ENCODE peak calls at places on chromosomes 13 and 19, in four cellular contexts. W, G, R and T are unnamed samples.

GRCh38 chr13:71712988-71713653 is 153.9 kb downstream of the DACH1 start:
- DNase-seq in W (no peak), G (no peak), R (peak; percentile 5), T (peak; percentile 75)

GRCh38 chr19:48445256-48445605 is 552 bp upstream of the GRWD1 start:
- DNase-seq in W (peak; percentile 94), G (peak; percentile 62), R (no peak), T (peak; percentile 79)

GRCh38 chr13:107144432-107144831 is 576.5 kb upstream of the ARGLU1 start:
- DNase-seq in W (peak; percentile 27), G (no peak), R (no peak), T (peak; percentile 11)

GRCh38 chr13:94323746-94324408 is 155.6 kb downstream of the DCT start:
- DNase-seq in W (no peak), G (no peak), R (no peak), T (peak; percentile 78)

GRCh38 chr13:67932991-67933390 is 702.9 kb upstream of the PCDH9 start:
- DNase-seq in W (no peak), G (no peak), R (no peak), T (no peak)

GRCh38 chr19:41531438-41532311 is 44.3 kb upstream of the CEACAM21 start:
- DNase-seq in W (peak; percentile 31), G (no peak), R (no peak), T (peak; percentile 21)

GRCh38 chr19:2507109-2507508 is 31.2 kb downstream of the GADD45B start:
- DNase-seq in W (peak; percentile 89), G (no peak), R (no peak), T (no peak)

GRCh38 chr13:99314640-99315176 is 7.5 kb upstream of the GPR183 start:
- DNase-seq in W (peak; percentile 28), G (no peak), R (no peak), T (no peak)

GRCh38 chr19:11453468-11454341 is 18.3 kb downstream of the PRKCSH start:
- DNase-seq in W (no peak), G (no peak), R (no peak), T (no peak)

GRCh38 chr19:33785795-33786194 is 10.9 kb upstream of the KCTD15 start:
- DNase-seq in W (peak; percentile 70), G (no peak), R (no peak), T (no peak)

GRCh38 chr19:29524912-29525870 is 603 bp upstream of the VSTM2B start:
- DNase-seq in W (no peak), G (peak; percentile 66), R (no peak), T (peak; percentile 53)

GRCh38 chr13:106416645-106417044 is 118.8 kb downstream of the EFNB2 start:
- DNase-seq in W (no peak), G (no peak), R (no peak), T (no peak)

GRCh38 chr19:2680808-2681207 is 21.7 kb downstream of the GNG7 start:
- DNase-seq in W (no peak), G (no peak), R (no peak), T (no peak)

GRCh38 chr13:44726214-44726613 is 150.1 kb upstream of the TSC22D1 start:
- DNase-seq in W (peak; percentile 90), G (no peak), R (no peak), T (no peak)

GRCh38 chr13:96662036-96662435 is 332.2 kb downstream of the OXGR1 start:
- DNase-seq in W (no peak), G (no peak), R (no peak), T (no peak)

GRCh38 chr19:5567360-5567970 is at the start of gene TINCR:
- DNase-seq in W (no peak), G (peak; percentile 71), R (no peak), T (peak; percentile 50)

GRCh38 chr19:28823338-28823961 is 389.5 kb downstream of the UQCRFS1 start:
- DNase-seq in W (no peak), G (peak; percentile 44), R (peak; percentile 15), T (peak; percentile 85)

GRCh38 chr13:113886561-113887112 is 22.8 kb upstream of the GAS6 start:
- DNase-seq in W (no peak), G (no peak), R (no peak), T (no peak)

GRCh38 chr13:34748078-34748477 is 194.0 kb upstream of the NBEA start:
- DNase-seq in W (no peak), G (no peak), R (no peak), T (no peak)

GRCh38 chr19:12880551-12881171 is 588 bp downstream of the DNASE2 start:
- DNase-seq in W (peak; percentile 6), G (peak; percentile 53), R (no peak), T (peak; percentile 41)

GRCh38 chr19:56142897-56143434 is 1.9 kb downstream of the ZNF444 start:
- DNase-seq in W (no peak), G (no peak), R (no peak), T (no peak)

GRCh38 chr13:114072421-114072820 is 60.0 kb downstream of the RASA3 start:
- DNase-seq in W (no peak), G (no peak), R (no peak), T (no peak)

GRCh38 chr13:30576528-30576927 is 41.2 kb upstream of the USPL1 start:
- DNase-seq in W (peak; percentile 59), G (no peak), R (no peak), T (no peak)

GRCh38 chr19:7505682-7506384 is 10.1 kb upstream of the ZNF358 start:
- DNase-seq in W (no peak), G (no peak), R (no peak), T (peak; percentile 37)

GRCh38 chr13:107518292-107518691 is 697.0 kb downstream of the LIG4 start:
- DNase-seq in W (peak; percentile 48), G (no peak), R (no peak), T (no peak)

GRCh38 chr19:10295305-10295846 is 5.6 kb downstream of the ICAM5 start:
- DNase-seq in W (no peak), G (peak; percentile 60), R (no peak), T (peak; percentile 40)

GRCh38 chr13:51223284-51224270 is 1.4 kb downstream of the FAM124A start:
- DNase-seq in W (no peak), G (no peak), R (no peak), T (peak; percentile 47)

GRCh38 chr19:2054763-2055162 is 3.7 kb upstream of the MKNK2 start:
- DNase-seq in W (no peak), G (peak; percentile 22), R (no peak), T (no peak)

GRCh38 chr19:5112681-5113080 is 143.8 kb downstream of the KDM4B start:
- DNase-seq in W (no peak), G (no peak), R (no peak), T (no peak)

GRCh38 chr13:95188128-95188527 is 113.1 kb downstream of the ABCC4 start:
- DNase-seq in W (no peak), G (no peak), R (no peak), T (no peak)

GRCh38 chr13:87128006-87128405 is 543.2 kb upstream of the SLITRK5 start:
- DNase-seq in W (peak; percentile 24), G (peak; percentile 54), R (peak; percentile 43), T (peak; percentile 96)

GRCh38 chr19:45001087-45001739 is at the start of gene RELB:
- DNase-seq in W (peak; percentile 84), G (peak; percentile 92), R (peak; percentile 47), T (peak; percentile 91)

GRCh38 chr19:42629191-42629590 is 34.5 kb upstream of the CEACAM8 start:
- DNase-seq in W (no peak), G (no peak), R (no peak), T (no peak)

GRCh38 chr13:40755082-40755755 is 15.8 kb downstream of the MRPS31 start:
- DNase-seq in W (no peak), G (no peak), R (no peak), T (no peak)

GRCh38 chr13:113995051-113995601 is 21.2 kb upstream of the C13orf46 start:
- DNase-seq in W (no peak), G (no peak), R (no peak), T (no peak)

DNA sequence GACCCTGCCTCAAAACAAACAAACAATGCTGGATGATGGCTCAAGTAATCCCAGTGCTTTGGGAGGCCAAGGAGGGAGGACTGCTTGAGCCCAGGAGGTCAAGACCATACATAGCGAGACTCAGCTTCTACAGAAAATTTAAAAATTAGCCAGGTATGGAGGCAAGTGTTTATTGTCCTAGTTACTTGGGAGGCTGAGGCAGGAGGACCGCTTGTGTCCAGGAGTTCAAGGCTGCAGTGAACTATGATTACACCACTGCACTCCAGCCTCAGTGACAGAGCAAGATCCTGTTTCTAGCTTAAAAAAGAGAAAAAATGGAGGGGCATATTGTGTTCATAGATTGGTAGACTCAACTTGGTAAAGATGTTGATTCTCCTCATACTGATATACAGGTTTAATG is 36.2 kb downstream of the KPNA3 start:
- DNase-seq in W (no peak), G (no peak), R (no peak), T (no peak)
- H4K8ac ChIP-seq in W (no peak overlapping the region), G (no peak overlapping the region), R (no peak overlapping the region), T (no peak overlapping the region)

GRCh38 chr13:26951581-26952177 is 191.1 kb upstream of the GPR12 start:
- DNase-seq in W (no peak), G (no peak), R (no peak), T (no peak)

GRCh38 chr13:26949701-26950345 is 189.2 kb upstream of the GPR12 start:
- DNase-seq in W (no peak), G (no peak), R (no peak), T (no peak)

GRCh38 chr13:26950968-26951367 is 190.4 kb upstream of the GPR12 start:
- DNase-seq in W (no peak), G (no peak), R (no peak), T (no peak)

GRCh38 chr13:26952551-26953138 is 192.1 kb upstream of the GPR12 start:
- DNase-seq in W (no peak), G (no peak), R (no peak), T (no peak)

DNA sequence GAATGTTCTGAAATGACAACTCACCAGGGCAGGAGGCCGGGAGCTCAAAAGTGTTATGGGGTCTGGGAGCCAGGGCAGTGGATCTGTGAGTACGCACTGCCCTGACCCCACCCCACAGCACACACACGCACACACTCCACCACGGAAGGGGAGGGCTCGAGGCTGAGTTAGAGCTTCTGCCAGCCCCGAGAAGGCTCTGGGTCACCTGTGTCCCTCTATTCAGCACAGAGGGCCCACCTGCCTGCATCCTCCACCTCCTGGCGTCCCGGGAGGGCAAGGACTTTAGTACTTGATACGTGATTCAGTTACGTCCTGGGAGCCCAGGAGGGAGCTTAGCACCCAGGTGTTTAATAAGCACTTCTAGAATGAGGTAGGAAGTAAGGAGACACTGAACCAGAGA is 190.0 kb upstream of the GPR12 start:
- DNase-seq in W (no peak), G (no peak), R (no peak), T (no peak)
- H4K5ac ChIP-seq in W (no peak overlapping the region), G (no peak overlapping the region), R (no peak overlapping the region), T (no peak overlapping the region)

DNA sequence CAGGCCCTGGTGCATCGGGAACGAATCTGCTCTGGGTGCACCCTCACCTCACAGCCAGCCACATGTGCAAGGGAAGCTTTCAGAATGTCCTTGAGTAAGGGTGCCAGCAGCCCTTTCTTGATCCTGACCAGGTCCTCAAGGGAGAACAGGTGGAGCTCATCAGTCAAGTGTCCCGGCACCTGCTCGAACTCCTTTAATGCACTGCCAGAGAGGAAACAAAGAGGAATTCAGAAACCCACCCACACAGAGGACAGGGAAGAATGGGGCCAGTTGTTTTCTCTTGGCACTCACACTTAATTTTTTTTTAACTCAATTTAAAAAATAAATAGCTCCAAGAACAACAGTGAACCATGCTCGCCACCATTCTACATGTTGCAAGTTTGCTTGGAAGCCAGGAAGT is 41.7 kb downstream of the RUBCNL start:
- DNase-seq in W (no peak), G (no peak), R (no peak), T (no peak)
- H2BK120ac ChIP-seq in W (no peak overlapping the region), G (no peak overlapping the region), R (no peak overlapping the region), T (no peak overlapping the region)

DNA sequence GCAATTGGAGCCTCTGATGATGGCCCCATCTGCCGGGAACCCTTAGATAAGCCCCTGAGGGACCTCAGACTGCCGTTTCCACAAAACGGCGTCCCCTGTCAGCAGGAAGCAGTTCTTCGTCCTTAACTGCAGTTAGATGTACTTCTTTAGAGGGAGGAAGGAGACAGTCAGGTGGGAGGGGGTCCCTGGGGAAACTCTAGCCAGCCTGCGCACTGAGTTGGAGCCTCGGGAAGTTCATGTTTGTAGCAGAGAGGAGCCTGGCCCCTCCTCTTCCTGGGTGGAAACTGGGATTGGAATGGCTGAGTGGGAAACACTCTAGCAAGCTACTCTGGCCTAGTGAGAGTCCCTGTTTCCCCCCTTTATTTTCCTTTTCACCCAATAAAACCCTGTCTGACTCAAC is 612.4 kb downstream of the PCDH9 start:
- DNase-seq in W (no peak), G (no peak), R (no peak), T (no peak)
- H4K8ac ChIP-seq in W (no peak overlapping the region), G (no peak overlapping the region), R (no peak overlapping the region), T (no peak overlapping the region)